ENCODE peak calls at places on chromosome 2, in ten cellular contexts. F is K562, N is SK-N-SH, M is fibroblast of lung, V is neural progenitor cell, X is neuronal stem cell, L is mesendoderm, E is GM12878, P is SK-N-MC, K is kidney. Y is an unnamed sample.
A peak's percentile ranks its signal among the peaks of the same experiment; 100 is the strongest.

GRCh38 chr2:221589696-221590095 is 17.6 kb upstream of the EPHA4 start:
- DNase-seq in E (no peak), V (no peak), K (no peak), M (no peak), X (no peak), P (no peak), L (no peak), F (no peak), N (no peak), Y (no peak)

GRCh38 chr2:100733344-100734187 is 86.4 kb upstream of the NPAS2 start:
- DNase-seq in E (no peak), K (no peak), P (no peak), N (no peak), V (peak; percentile 59), X (peak; percentile 35), L (peak; percentile 51), M (peak; percentile 93), F (no peak), Y (peak; percentile 89)

GRCh38 chr2:37917281-37918228 is 7.5 kb upstream of the RMDN2 start:
- DNase-seq in K (no peak), N (no peak), E (no peak), M (no peak), P (no peak), X (no peak), F (no peak), V (no peak), L (peak; percentile 6), Y (peak; percentile 55)

GRCh38 chr2:25617948-25618646 is 55.3 kb downstream of the DTNB start:
- DNase-seq in L (no peak), P (no peak), X (no peak), F (no peak), V (no peak), E (no peak), M (peak; percentile 85), K (no peak), N (no peak), Y (peak; percentile 85)

GRCh38 chr2:46008082-46008870 is 288.9 kb upstream of the EPAS1 start:
- DNase-seq in M (peak; percentile 27), E (no peak), L (no peak), K (no peak), P (no peak), X (no peak), F (no peak), N (no peak), V (no peak), Y (peak; percentile 38)

GRCh38 chr2:26011990-26012856 is 21.7 kb upstream of the RAB10 start:
- DNase-seq in X (peak; percentile 64), M (peak; percentile 66), E (no peak), K (no peak), N (no peak), V (peak; percentile 91), P (no peak), L (peak; percentile 82), F (peak; percentile 54), Y (peak; percentile 66)

GRCh38 chr2:113248997-113249770 is 29.5 kb downstream of the PAX8 start:
- DNase-seq in V (peak; percentile 75), X (peak; percentile 70), L (peak; percentile 80), K (peak; percentile 84), F (peak; percentile 85), P (no peak), E (peak; percentile 23), N (peak; percentile 77), M (peak; percentile 83), Y (peak; percentile 80)

GRCh38 chr2:158624961-158625360 is 168.2 kb downstream of the PKP4 start:
- DNase-seq in X (no peak), E (no peak), K (no peak), P (no peak), L (no peak), V (no peak), F (no peak), N (no peak), M (no peak), Y (no peak)

GRCh38 chr2:176729706-176730569 is 460.7 kb downstream of the MTX2 start:
- DNase-seq in E (no peak), N (peak; percentile 4), X (no peak), F (no peak), P (no peak), V (no peak), M (peak; percentile 20), L (no peak), K (no peak), Y (peak; percentile 80)

GRCh38 chr2:85112906-85113625 is 20.1 kb upstream of the TCF7L1 start:
- DNase-seq in N (no peak), V (no peak), X (no peak), M (no peak), L (no peak), K (no peak), P (no peak), F (no peak), E (no peak), Y (peak; percentile 51)

GRCh38 chr2:160293401-160293911 is 93.4 kb upstream of the ITGB6 start:
- DNase-seq in L (peak; percentile 18), N (peak; percentile 37), P (no peak), M (peak; percentile 89), V (no peak), E (no peak), F (no peak), K (peak; percentile 47), X (no peak), Y (peak; percentile 97)

GRCh38 chr2:117760916-117761315 is 53.6 kb upstream of the DDX18 start:
- DNase-seq in L (no peak), E (no peak), M (no peak), X (no peak), N (no peak), P (no peak), K (no peak), V (no peak), F (no peak), Y (peak; percentile 1)

GRCh38 chr2:107062173-107062572 is 176.2 kb upstream of the ST6GAL2 start:
- DNase-seq in E (no peak), F (no peak), N (no peak), P (no peak), M (no peak), L (no peak), V (peak; percentile 38), K (no peak), X (no peak), Y (no peak)

GRCh38 chr2:220674033-220674432 is 898.1 kb downstream of the EPHA4 start:
- DNase-seq in P (no peak), L (no peak), M (no peak), K (no peak), F (no peak), X (no peak), V (no peak), N (no peak), E (peak; percentile 44), Y (no peak)

GRCh38 chr2:18153741-18154140 is 275.3 kb downstream of the KCNS3 start:
- DNase-seq in V (no peak), X (no peak), E (no peak), K (no peak), M (no peak), P (no peak), F (no peak), L (no peak), N (no peak), Y (no peak)

DNA sequence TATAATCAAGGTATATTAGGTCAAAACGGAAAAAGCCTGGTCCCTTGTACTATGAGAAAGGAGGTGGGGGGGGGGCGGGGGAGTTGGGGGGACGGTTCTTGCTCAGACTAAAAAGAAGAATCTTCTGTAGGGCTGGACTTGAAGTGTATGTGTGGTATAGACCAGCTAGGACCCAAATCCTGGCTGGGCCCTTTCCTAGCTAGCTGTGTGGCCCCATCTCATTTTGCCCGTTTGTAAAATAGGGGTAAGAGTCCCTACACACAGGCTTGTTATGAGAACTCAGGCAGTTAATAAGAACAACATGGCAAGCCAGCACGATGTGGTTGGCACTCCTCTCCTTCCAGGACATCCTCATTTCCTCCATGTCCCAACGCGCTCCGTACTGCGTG is 1.1 kb downstream of the EVA1A start:
- DNase-seq in N (no peak), P (no peak), L (no peak), X (no peak), K (no peak), V (no peak), E (no peak), F (no peak), M (no peak), Y (no peak)
- H3K9ac ChIP-seq in N (peak overlapping the region; percentile 94), P (no peak overlapping the region), L (no peak overlapping the region), X (no peak overlapping the region), K (peak overlapping the region; percentile 73), V (no peak overlapping the region), E (no peak overlapping the region), F (no peak overlapping the region), M (peak overlapping the region; percentile 76), Y (peak overlapping the region; percentile 83)

GRCh38 chr2:149000168-149000938 is 38.1 kb upstream of the LYPD6B start:
- DNase-seq in M (no peak), X (no peak), V (no peak), N (no peak), E (no peak), L (peak; percentile 46), P (no peak), F (no peak), K (no peak), Y (peak; percentile 54)

GRCh38 chr2:149002378-149002890 is 36.1 kb upstream of the LYPD6B start:
- DNase-seq in X (no peak), F (no peak), M (no peak), E (no peak), P (no peak), L (no peak), V (no peak), N (no peak), K (no peak), Y (no peak)

GRCh38 chr2:149002891-149003740 is 35.4 kb upstream of the LYPD6B start:
- DNase-seq in P (no peak), K (no peak), X (no peak), V (no peak), E (no peak), L (no peak), M (no peak), N (no peak), F (no peak), Y (peak; percentile 65)

GRCh38 chr2:148999451-148999891 is 39.0 kb upstream of the LYPD6B start:
- DNase-seq in P (no peak), N (no peak), K (no peak), M (no peak), F (no peak), X (no peak), V (peak; percentile 28), L (peak; percentile 42), E (no peak), Y (peak; percentile 22)

GRCh38 chr2:149001496-149001895 is 37.0 kb upstream of the LYPD6B start:
- DNase-seq in E (no peak), X (no peak), V (no peak), N (no peak), K (no peak), F (no peak), P (no peak), M (no peak), L (no peak), Y (peak; percentile 21)
- H3K9ac ChIP-seq in E (no peak overlapping the region), X (no peak overlapping the region), V (no peak overlapping the region), N (no peak overlapping the region), K (no peak overlapping the region), F (no peak overlapping the region), P (no peak overlapping the region), M (no peak overlapping the region), L (no peak overlapping the region), Y (no peak overlapping the region)

GRCh38 chr2:200309296-200309846 is 2.9 kb downstream of the SPATS2L start:
- DNase-seq in K (no peak), X (no peak), L (no peak), V (no peak), E (no peak), F (no peak), M (no peak), P (no peak), N (no peak), Y (no peak)
- H3K9ac ChIP-seq in K (no peak overlapping the region), X (no peak overlapping the region), L (peak overlapping the region; percentile 69), V (no peak overlapping the region), E (no peak overlapping the region), F (no peak overlapping the region), M (no peak overlapping the region), P (no peak overlapping the region), N (peak overlapping the region; percentile 75), Y (peak overlapping the region; percentile 89)

GRCh38 chr2:9952286-9952737 is 819 bp downstream of the GRHL1 start:
- DNase-seq in N (no peak), F (no peak), E (no peak), V (no peak), L (peak; percentile 8), X (no peak), K (no peak), P (no peak), M (no peak), Y (no peak)
- H3K9ac ChIP-seq in N (no peak overlapping the region), F (peak overlapping the region; percentile 83), E (peak overlapping the region; percentile 8), V (no peak overlapping the region), L (peak overlapping the region; percentile 48), X (peak overlapping the region; percentile 67), K (peak overlapping the region; percentile 47), P (no peak overlapping the region), M (no peak overlapping the region), Y (peak overlapping the region; percentile 17)

Y was measured in GM23248.